ENCODE peak calls at places on chromosomes 11 and 22, in four cellular contexts. One of them, this sample, is unnamed.

GRCh38 chr22:32050678-32051515 is 7.8 kb downstream of the SLC5A1 start:
- DNase-seq in left kidney: peak; percentile 58
- DNase-seq in naive thymus-derived CD8-positive, alpha-beta T cell: no peak
- DNase-seq in stimulated activated CD8-positive, alpha-beta memory T cell treated with anti-CD3 and anti-CD28 coated beads, Interleukin-7, amount 100 ng/mL, for 4 hours: peak; percentile 36
- DNase-seq in this sample: peak; percentile 33

GRCh38 chr22:37197451-37198289 is 9.6 kb upstream of the C1QTNF6 start:
- DNase-seq in left kidney: no peak
- DNase-seq in naive thymus-derived CD8-positive, alpha-beta T cell: peak; percentile 62
- DNase-seq in stimulated activated CD8-positive, alpha-beta memory T cell treated with anti-CD3 and anti-CD28 coated beads, Interleukin-7, amount 100 ng/mL, for 4 hours: no peak
- DNase-seq in this sample: no peak

GRCh38 chr11:110077866-110078325 is 15.3 kb upstream of the ZC3H12C start:
- DNase-seq in left kidney: no peak
- DNase-seq in naive thymus-derived CD8-positive, alpha-beta T cell: no peak
- DNase-seq in stimulated activated CD8-positive, alpha-beta memory T cell treated with anti-CD3 and anti-CD28 coated beads, Interleukin-7, amount 100 ng/mL, for 4 hours: no peak
- DNase-seq in this sample: no peak

GRCh38 chr11:126124284-126124683 is 61.6 kb upstream of the CDON start:
- DNase-seq in left kidney: no peak
- DNase-seq in naive thymus-derived CD8-positive, alpha-beta T cell: no peak
- DNase-seq in stimulated activated CD8-positive, alpha-beta memory T cell treated with anti-CD3 and anti-CD28 coated beads, Interleukin-7, amount 100 ng/mL, for 4 hours: no peak
- DNase-seq in this sample: no peak

GRCh38 chr11:132681971-132682370 is 850.3 kb downstream of the OPCML start:
- DNase-seq in left kidney: no peak
- DNase-seq in naive thymus-derived CD8-positive, alpha-beta T cell: no peak
- DNase-seq in stimulated activated CD8-positive, alpha-beta memory T cell treated with anti-CD3 and anti-CD28 coated beads, Interleukin-7, amount 100 ng/mL, for 4 hours: no peak
- DNase-seq in this sample: no peak

GRCh38 chr11:46906596-46906995 is 11.8 kb downstream of the LRP4 start:
- DNase-seq in left kidney: peak; percentile 74
- DNase-seq in naive thymus-derived CD8-positive, alpha-beta T cell: no peak
- DNase-seq in stimulated activated CD8-positive, alpha-beta memory T cell treated with anti-CD3 and anti-CD28 coated beads, Interleukin-7, amount 100 ng/mL, for 4 hours: no peak
- DNase-seq in this sample: no peak

GRCh38 chr22:33110562-33111163 is 52.5 kb upstream of the SYN3 start:
- DNase-seq in left kidney: no peak
- DNase-seq in naive thymus-derived CD8-positive, alpha-beta T cell: no peak
- DNase-seq in stimulated activated CD8-positive, alpha-beta memory T cell treated with anti-CD3 and anti-CD28 coated beads, Interleukin-7, amount 100 ng/mL, for 4 hours: no peak
- DNase-seq in this sample: no peak

GRCh38 chr11:133577403-133577802 is 45.1 kb upstream of the OPCML start:
- DNase-seq in left kidney: no peak
- DNase-seq in naive thymus-derived CD8-positive, alpha-beta T cell: no peak
- DNase-seq in stimulated activated CD8-positive, alpha-beta memory T cell treated with anti-CD3 and anti-CD28 coated beads, Interleukin-7, amount 100 ng/mL, for 4 hours: no peak
- DNase-seq in this sample: no peak

GRCh38 chr11:117673561-117673960 is 123.5 kb downstream of the DSCAML1 start:
- DNase-seq in left kidney: no peak
- DNase-seq in naive thymus-derived CD8-positive, alpha-beta T cell: no peak
- DNase-seq in stimulated activated CD8-positive, alpha-beta memory T cell treated with anti-CD3 and anti-CD28 coated beads, Interleukin-7, amount 100 ng/mL, for 4 hours: no peak
- DNase-seq in this sample: no peak

GRCh38 chr11:68848429-68848828 is 6.7 kb upstream of the CPT1A start:
- DNase-seq in left kidney: no peak
- DNase-seq in naive thymus-derived CD8-positive, alpha-beta T cell: no peak
- DNase-seq in stimulated activated CD8-positive, alpha-beta memory T cell treated with anti-CD3 and anti-CD28 coated beads, Interleukin-7, amount 100 ng/mL, for 4 hours: no peak
- DNase-seq in this sample: no peak

GRCh38 chr22:20032407-20032991 is 11.6 kb downstream of the TANGO2 start:
- DNase-seq in left kidney: no peak
- DNase-seq in naive thymus-derived CD8-positive, alpha-beta T cell: no peak
- DNase-seq in stimulated activated CD8-positive, alpha-beta memory T cell treated with anti-CD3 and anti-CD28 coated beads, Interleukin-7, amount 100 ng/mL, for 4 hours: no peak
- DNase-seq in this sample: no peak

GRCh38 chr11:36278531-36279245 is 10.5 kb downstream of the COMMD9 start:
- DNase-seq in left kidney: peak; percentile 88
- DNase-seq in naive thymus-derived CD8-positive, alpha-beta T cell: no peak
- DNase-seq in stimulated activated CD8-positive, alpha-beta memory T cell treated with anti-CD3 and anti-CD28 coated beads, Interleukin-7, amount 100 ng/mL, for 4 hours: no peak
- DNase-seq in this sample: no peak

GRCh38 chr11:65864758-65865471 is 4.7 kb downstream of the MUS81 start:
- DNase-seq in left kidney: no peak
- DNase-seq in naive thymus-derived CD8-positive, alpha-beta T cell: no peak
- DNase-seq in stimulated activated CD8-positive, alpha-beta memory T cell treated with anti-CD3 and anti-CD28 coated beads, Interleukin-7, amount 100 ng/mL, for 4 hours: no peak
- DNase-seq in this sample: no peak

GRCh38 chr11:46338988-46339666 is 8.1 kb upstream of the DGKZ start:
- DNase-seq in left kidney: peak; percentile 83
- DNase-seq in naive thymus-derived CD8-positive, alpha-beta T cell: no peak
- DNase-seq in stimulated activated CD8-positive, alpha-beta memory T cell treated with anti-CD3 and anti-CD28 coated beads, Interleukin-7, amount 100 ng/mL, for 4 hours: no peak
- DNase-seq in this sample: no peak

GRCh38 chr11:77322506-77322905 is 21.0 kb upstream of the GDPD4 start:
- DNase-seq in left kidney: no peak
- DNase-seq in naive thymus-derived CD8-positive, alpha-beta T cell: no peak
- DNase-seq in stimulated activated CD8-positive, alpha-beta memory T cell treated with anti-CD3 and anti-CD28 coated beads, Interleukin-7, amount 100 ng/mL, for 4 hours: no peak
- DNase-seq in this sample: no peak

GRCh38 chr22:42641801-42642413 is 1.5 kb upstream of the ATP5MGL start:
- DNase-seq in left kidney: no peak
- DNase-seq in naive thymus-derived CD8-positive, alpha-beta T cell: no peak
- DNase-seq in stimulated activated CD8-positive, alpha-beta memory T cell treated with anti-CD3 and anti-CD28 coated beads, Interleukin-7, amount 100 ng/mL, for 4 hours: no peak
- DNase-seq in this sample: no peak

GRCh38 chr11:6757373-6757967 is 14.3 kb downstream of the OR2AG2 start:
- DNase-seq in left kidney: peak; percentile 79
- DNase-seq in naive thymus-derived CD8-positive, alpha-beta T cell: peak; percentile 79
- DNase-seq in stimulated activated CD8-positive, alpha-beta memory T cell treated with anti-CD3 and anti-CD28 coated beads, Interleukin-7, amount 100 ng/mL, for 4 hours: peak; percentile 27
- DNase-seq in this sample: peak; percentile 17

GRCh38 chr22:30240541-30241417 is 5.8 kb downstream of the LIF start:
- DNase-seq in left kidney: no peak
- DNase-seq in naive thymus-derived CD8-positive, alpha-beta T cell: no peak
- DNase-seq in stimulated activated CD8-positive, alpha-beta memory T cell treated with anti-CD3 and anti-CD28 coated beads, Interleukin-7, amount 100 ng/mL, for 4 hours: no peak
- DNase-seq in this sample: no peak

GRCh38 chr11:31479073-31479472 is 30.3 kb downstream of the IMMP1L start:
- DNase-seq in left kidney: no peak
- DNase-seq in naive thymus-derived CD8-positive, alpha-beta T cell: no peak
- DNase-seq in stimulated activated CD8-positive, alpha-beta memory T cell treated with anti-CD3 and anti-CD28 coated beads, Interleukin-7, amount 100 ng/mL, for 4 hours: no peak
- DNase-seq in this sample: no peak

GRCh38 chr11:57457643-57458023 is 2.7 kb upstream of the RTN4RL2 start:
- DNase-seq in left kidney: no peak
- DNase-seq in naive thymus-derived CD8-positive, alpha-beta T cell: no peak
- DNase-seq in stimulated activated CD8-positive, alpha-beta memory T cell treated with anti-CD3 and anti-CD28 coated beads, Interleukin-7, amount 100 ng/mL, for 4 hours: no peak
- DNase-seq in this sample: no peak

GRCh38 chr11:92865352-92865751 is 104.1 kb upstream of the MTNR1B start:
- DNase-seq in left kidney: no peak
- DNase-seq in naive thymus-derived CD8-positive, alpha-beta T cell: no peak
- DNase-seq in stimulated activated CD8-positive, alpha-beta memory T cell treated with anti-CD3 and anti-CD28 coated beads, Interleukin-7, amount 100 ng/mL, for 4 hours: no peak
- DNase-seq in this sample: no peak

GRCh38 chr11:77233011-77233410 is 68.5 kb downstream of the GDPD4 start:
- DNase-seq in left kidney: no peak
- DNase-seq in naive thymus-derived CD8-positive, alpha-beta T cell: no peak
- DNase-seq in stimulated activated CD8-positive, alpha-beta memory T cell treated with anti-CD3 and anti-CD28 coated beads, Interleukin-7, amount 100 ng/mL, for 4 hours: no peak
- DNase-seq in this sample: no peak

GRCh38 chr22:45270095-45271020 is 14.4 kb upstream of the UPK3A start:
- DNase-seq in left kidney: no peak
- DNase-seq in naive thymus-derived CD8-positive, alpha-beta T cell: no peak
- DNase-seq in stimulated activated CD8-positive, alpha-beta memory T cell treated with anti-CD3 and anti-CD28 coated beads, Interleukin-7, amount 100 ng/mL, for 4 hours: no peak
- DNase-seq in this sample: no peak

GRCh38 chr22:47020157-47020556 is 257.7 kb downstream of the TBC1D22A start:
- DNase-seq in left kidney: no peak
- DNase-seq in naive thymus-derived CD8-positive, alpha-beta T cell: no peak
- DNase-seq in stimulated activated CD8-positive, alpha-beta memory T cell treated with anti-CD3 and anti-CD28 coated beads, Interleukin-7, amount 100 ng/mL, for 4 hours: no peak
- DNase-seq in this sample: no peak

GRCh38 chr22:30304495-30305244 is 15.4 kb upstream of the CASTOR1 start:
- DNase-seq in left kidney: no peak
- DNase-seq in naive thymus-derived CD8-positive, alpha-beta T cell: no peak
- DNase-seq in stimulated activated CD8-positive, alpha-beta memory T cell treated with anti-CD3 and anti-CD28 coated beads, Interleukin-7, amount 100 ng/mL, for 4 hours: no peak
- DNase-seq in this sample: no peak

GRCh38 chr11:12251651-12252560 is 125.5 kb upstream of the PARVA start:
- DNase-seq in left kidney: peak; percentile 18
- DNase-seq in naive thymus-derived CD8-positive, alpha-beta T cell: no peak
- DNase-seq in stimulated activated CD8-positive, alpha-beta memory T cell treated with anti-CD3 and anti-CD28 coated beads, Interleukin-7, amount 100 ng/mL, for 4 hours: no peak
- DNase-seq in this sample: no peak

GRCh38 chr11:117009905-117010605 is 88.2 kb downstream of the SIK3 start:
- DNase-seq in left kidney: no peak
- DNase-seq in naive thymus-derived CD8-positive, alpha-beta T cell: no peak
- DNase-seq in stimulated activated CD8-positive, alpha-beta memory T cell treated with anti-CD3 and anti-CD28 coated beads, Interleukin-7, amount 100 ng/mL, for 4 hours: no peak
- DNase-seq in this sample: no peak

GRCh38 chr22:22849640-22850610 is 37.7 kb upstream of the IGLL5 start:
- DNase-seq in left kidney: no peak
- DNase-seq in naive thymus-derived CD8-positive, alpha-beta T cell: no peak
- DNase-seq in stimulated activated CD8-positive, alpha-beta memory T cell treated with anti-CD3 and anti-CD28 coated beads, Interleukin-7, amount 100 ng/mL, for 4 hours: no peak
- DNase-seq in this sample: no peak

GRCh38 chr11:118691926-118692830 is 12.7 kb upstream of the TREH start:
- DNase-seq in left kidney: no peak
- DNase-seq in naive thymus-derived CD8-positive, alpha-beta T cell: peak; percentile 82
- DNase-seq in stimulated activated CD8-positive, alpha-beta memory T cell treated with anti-CD3 and anti-CD28 coated beads, Interleukin-7, amount 100 ng/mL, for 4 hours: peak; percentile 73
- DNase-seq in this sample: peak; percentile 18

GRCh38 chr22:36860821-36861659 is at the start of gene NCF4:
- DNase-seq in left kidney: no peak
- DNase-seq in naive thymus-derived CD8-positive, alpha-beta T cell: no peak
- DNase-seq in stimulated activated CD8-positive, alpha-beta memory T cell treated with anti-CD3 and anti-CD28 coated beads, Interleukin-7, amount 100 ng/mL, for 4 hours: peak; percentile 13
- DNase-seq in this sample: peak; percentile 23

GRCh38 chr11:122559734-122560382 is 95.7 kb upstream of the UBASH3B start:
- DNase-seq in left kidney: no peak
- DNase-seq in naive thymus-derived CD8-positive, alpha-beta T cell: no peak
- DNase-seq in stimulated activated CD8-positive, alpha-beta memory T cell treated with anti-CD3 and anti-CD28 coated beads, Interleukin-7, amount 100 ng/mL, for 4 hours: no peak
- DNase-seq in this sample: no peak

GRCh38 chr11:117597083-117597482 is 199.9 kb downstream of the DSCAML1 start:
- DNase-seq in left kidney: peak; percentile 93
- DNase-seq in naive thymus-derived CD8-positive, alpha-beta T cell: no peak
- DNase-seq in stimulated activated CD8-positive, alpha-beta memory T cell treated with anti-CD3 and anti-CD28 coated beads, Interleukin-7, amount 100 ng/mL, for 4 hours: no peak
- DNase-seq in this sample: no peak

GRCh38 chr22:47373648-47374272 is 611.3 kb downstream of the TBC1D22A start:
- DNase-seq in left kidney: no peak
- DNase-seq in naive thymus-derived CD8-positive, alpha-beta T cell: no peak
- DNase-seq in stimulated activated CD8-positive, alpha-beta memory T cell treated with anti-CD3 and anti-CD28 coated beads, Interleukin-7, amount 100 ng/mL, for 4 hours: no peak
- DNase-seq in this sample: no peak

GRCh38 chr11:20309626-20310025 is 53.9 kb upstream of the HTATIP2 start:
- DNase-seq in left kidney: no peak
- DNase-seq in naive thymus-derived CD8-positive, alpha-beta T cell: no peak
- DNase-seq in stimulated activated CD8-positive, alpha-beta memory T cell treated with anti-CD3 and anti-CD28 coated beads, Interleukin-7, amount 100 ng/mL, for 4 hours: no peak
- DNase-seq in this sample: no peak

GRCh38 chr22:27116295-27116694 is 458.9 kb downstream of the MIAT start:
- DNase-seq in left kidney: no peak
- DNase-seq in naive thymus-derived CD8-positive, alpha-beta T cell: no peak
- DNase-seq in stimulated activated CD8-positive, alpha-beta memory T cell treated with anti-CD3 and anti-CD28 coated beads, Interleukin-7, amount 100 ng/mL, for 4 hours: no peak
- DNase-seq in this sample: no peak

GRCh38 chr11:110184974-110185597 is 91.9 kb downstream of the ZC3H12C start:
- DNase-seq in left kidney: no peak
- DNase-seq in naive thymus-derived CD8-positive, alpha-beta T cell: no peak
- DNase-seq in stimulated activated CD8-positive, alpha-beta memory T cell treated with anti-CD3 and anti-CD28 coated beads, Interleukin-7, amount 100 ng/mL, for 4 hours: no peak
- DNase-seq in this sample: no peak

This sample was measured in T-helper 17 cell.